ENCODE peak calls at places on chromosomes 1 and 21, in four cellular contexts. One of them, this sample, is unnamed.

GRCh38 chr1:177659259-177659658 is 310.6 kb downstream of the SEC16B start:
- DNase-seq in breast epithelium: no peak
- DNase-seq in kidney: no peak
- DNase-seq in fibroblast of villous mesenchyme: no peak
- DNase-seq in this sample: no peak

GRCh38 chr1:224635356-224635755 is 19.2 kb downstream of the CNIH3 start:
- DNase-seq in fibroblast of villous mesenchyme: peak; percentile 73
- DNase-seq in breast epithelium: no peak
- DNase-seq in kidney: no peak
- DNase-seq in this sample: peak; percentile 49

GRCh38 chr1:77016371-77016770 is 149.1 kb downstream of the ST6GALNAC5 start:
- DNase-seq in kidney: no peak
- DNase-seq in fibroblast of villous mesenchyme: no peak
- DNase-seq in breast epithelium: no peak
- DNase-seq in this sample: no peak

GRCh38 chr1:159208460-159208825 is 3.8 kb downstream of the ACKR1 start:
- DNase-seq in kidney: no peak
- DNase-seq in fibroblast of villous mesenchyme: no peak
- DNase-seq in breast epithelium: no peak
- DNase-seq in this sample: no peak

GRCh38 chr1:65149391-65149729 is 1.4 kb downstream of the AK4 start:
- DNase-seq in fibroblast of villous mesenchyme: no peak
- DNase-seq in breast epithelium: no peak
- DNase-seq in kidney: no peak
- DNase-seq in this sample: no peak

GRCh38 chr1:178048883-178049282 is 45.0 kb upstream of the RASAL2 start:
- DNase-seq in fibroblast of villous mesenchyme: no peak
- DNase-seq in kidney: no peak
- DNase-seq in breast epithelium: no peak
- DNase-seq in this sample: no peak

GRCh38 chr1:30407030-30407861 is 316.1 kb downstream of the MATN1 start:
- DNase-seq in kidney: no peak
- DNase-seq in fibroblast of villous mesenchyme: no peak
- DNase-seq in breast epithelium: peak; percentile 45
- DNase-seq in this sample: no peak

GRCh38 chr1:4084896-4085295 is 184.8 kb upstream of the C1orf174 start:
- DNase-seq in kidney: no peak
- DNase-seq in breast epithelium: peak; percentile 1
- DNase-seq in fibroblast of villous mesenchyme: no peak
- DNase-seq in this sample: no peak

GRCh38 chr21:43805275-43805800 is 16.0 kb downstream of the RRP1 start:
- DNase-seq in breast epithelium: no peak
- DNase-seq in fibroblast of villous mesenchyme: no peak
- DNase-seq in kidney: no peak
- DNase-seq in this sample: no peak

GRCh38 chr1:218931331-218931730 is 242.3 kb upstream of the LYPLAL1 start:
- DNase-seq in fibroblast of villous mesenchyme: peak; percentile 16
- DNase-seq in kidney: no peak
- DNase-seq in breast epithelium: no peak
- DNase-seq in this sample: no peak

GRCh38 chr1:36350659-36351171 is 27.3 kb upstream of the EVA1B start:
- DNase-seq in fibroblast of villous mesenchyme: peak; percentile 72
- DNase-seq in breast epithelium: no peak
- DNase-seq in kidney: peak; percentile 89
- DNase-seq in this sample: peak; percentile 45

GRCh38 chr1:218811497-218811896 is 362.2 kb upstream of the LYPLAL1 start:
- DNase-seq in fibroblast of villous mesenchyme: no peak
- DNase-seq in kidney: no peak
- DNase-seq in breast epithelium: no peak
- DNase-seq in this sample: no peak

GRCh38 chr1:201447911-201448871 is 20.8 kb downstream of the PHLDA3 start:
- DNase-seq in kidney: peak; percentile 85
- DNase-seq in fibroblast of villous mesenchyme: peak; percentile 80
- DNase-seq in breast epithelium: peak; percentile 81
- DNase-seq in this sample: peak; percentile 68

GRCh38 chr1:102879439-102879993 is 228.8 kb downstream of the COL11A1 start:
- DNase-seq in kidney: no peak
- DNase-seq in fibroblast of villous mesenchyme: peak; percentile 74
- DNase-seq in breast epithelium: no peak
- DNase-seq in this sample: no peak

GRCh38 chr1:101781437-101781836 is 215.3 kb downstream of the OLFM3 start:
- DNase-seq in fibroblast of villous mesenchyme: no peak
- DNase-seq in kidney: no peak
- DNase-seq in breast epithelium: no peak
- DNase-seq in this sample: peak; percentile 0

GRCh38 chr1:23485002-23485332 is 988 bp upstream of the ASAP3 start:
- DNase-seq in fibroblast of villous mesenchyme: no peak
- DNase-seq in breast epithelium: no peak
- DNase-seq in kidney: no peak
- DNase-seq in this sample: no peak
- H3K4me3 ChIP-seq in fibroblast of villous mesenchyme: peak overlapping the region; percentile 67
- H3K4me3 ChIP-seq in breast epithelium: no peak overlapping the region
- H3K4me3 ChIP-seq in kidney: no peak overlapping the region
- H3K4me3 ChIP-seq in this sample: peak overlapping the region; percentile 75

GRCh38 chr1:27392096-27392777 is at the start of gene GPR3:
- DNase-seq in breast epithelium: peak; percentile 86
- DNase-seq in fibroblast of villous mesenchyme: peak; percentile 94
- DNase-seq in kidney: peak; percentile 95
- DNase-seq in this sample: peak; percentile 73
- TF ChIP-seq CTCF in breast epithelium: peak; percentile 42
- TF ChIP-seq CTCF in fibroblast of villous mesenchyme: peak; percentile 58
- TF ChIP-seq CTCF in kidney: peak; percentile 46
- TF ChIP-seq CTCF in this sample: peak; percentile 61

DNA sequence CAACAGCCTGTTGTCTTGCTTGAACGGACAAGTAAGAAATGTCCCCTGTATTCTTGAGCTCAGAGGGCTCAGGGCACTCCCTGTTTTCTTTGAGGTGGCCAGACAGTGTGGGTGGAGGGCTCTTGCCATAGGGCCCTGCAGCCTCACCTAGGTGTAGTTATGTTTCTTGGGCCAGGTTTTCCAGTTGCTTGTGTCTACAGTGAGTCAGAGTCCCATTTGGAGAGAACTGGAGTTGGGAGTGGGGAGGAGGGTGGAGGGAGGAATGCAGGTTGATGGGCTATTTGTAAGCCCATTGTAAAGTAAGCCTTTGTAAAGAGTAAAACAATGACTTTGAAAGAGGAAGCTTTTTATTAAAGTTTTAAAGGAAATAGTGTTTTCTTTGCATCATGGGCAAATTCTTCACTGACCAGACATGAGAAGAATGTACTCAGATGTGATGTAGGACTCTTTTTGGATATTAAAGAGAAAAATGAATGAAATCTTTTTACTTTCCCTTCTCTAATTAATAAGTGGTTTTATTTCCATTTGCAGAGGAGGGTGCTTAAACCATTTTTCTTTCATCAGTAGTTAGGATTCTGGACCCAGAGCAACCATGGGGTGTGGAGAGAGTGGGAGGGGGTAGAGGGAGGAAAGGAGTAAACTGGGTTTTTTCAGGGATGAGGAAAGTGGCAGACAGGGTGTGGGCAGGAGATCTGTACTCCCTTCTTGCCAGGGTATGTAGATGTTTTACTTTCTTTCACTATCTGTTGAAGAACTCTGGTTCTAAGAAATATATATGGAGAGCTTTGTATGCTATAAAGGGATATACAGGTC is 45.1 kb upstream of the MACF1 start:
- DNase-seq in kidney: no peak
- DNase-seq in breast epithelium: peak; percentile 65
- DNase-seq in fibroblast of villous mesenchyme: no peak
- DNase-seq in this sample: peak; percentile 49
- H3K4me3 ChIP-seq in kidney: peak overlapping the region; percentile 36
- H3K4me3 ChIP-seq in breast epithelium: no peak overlapping the region
- H3K4me3 ChIP-seq in fibroblast of villous mesenchyme: no peak overlapping the region
- H3K4me3 ChIP-seq in this sample: peak overlapping the region; percentile 4

GRCh38 chr1:25817840-25818501 is 1.8 kb upstream of the MTFR1L start:
- DNase-seq in breast epithelium: no peak
- DNase-seq in kidney: peak; percentile 67
- DNase-seq in fibroblast of villous mesenchyme: no peak
- DNase-seq in this sample: no peak
- TF ChIP-seq CTCF in breast epithelium: no peak
- TF ChIP-seq CTCF in kidney: no peak
- TF ChIP-seq CTCF in fibroblast of villous mesenchyme: peak; percentile 2
- TF ChIP-seq CTCF in this sample: peak; percentile 10